ENCODE peak calls at places on chromosomes 16 and 17, in seven cellular contexts. D is BE2C; I is body of pancreas; B is neural progenitor cell; Q is hepatocyte; F is GM23248; E is CD8-positive, alpha-beta memory T cell. H is an unnamed sample. For H3K4me1, the result is how much of the 10 kb centered on the place peaks cover.

GRCh38 chr17:42428141-42428944 is 5.3 kb upstream of the CAVIN1 start:
- DNase-seq in D (peak), I (peak), B (peak), Q (peak), F (peak), E (peak), H (no peak)

GRCh38 chr16:86355951-86356350 is 154.4 kb upstream of the FOXF1 start:
- DNase-seq in D (no peak), I (no peak), B (no peak), Q (no peak), F (peak), E (no peak), H (no peak)

GRCh38 chr16:24980077-24980793 is 34.9 kb downstream of the ARHGAP17 start:
- DNase-seq in D (no peak), I (no peak), B (no peak), Q (no peak), F (peak), E (no peak), H (no peak)

GRCh38 chr17:40564883-40565744 is at the start of gene CCR7:
- DNase-seq in D (no peak), I (no peak), B (no peak), Q (no peak), F (no peak), E (peak), H (no peak)

GRCh38 chr16:4660454-4661007 is 32.8 kb upstream of the NUDT16L1 start:
- DNase-seq in D (peak), I (peak), B (no peak), Q (peak), F (peak), E (peak), H (peak)

GRCh38 chr17:63442549-63443035 is 3.5 kb downstream of the CYB561 start:
- DNase-seq in D (peak), I (no peak), B (peak), Q (no peak), F (no peak), E (no peak), H (no peak)

GRCh38 chr16:72847187-72848044 is 200.5 kb downstream of the ZFHX3 start:
- DNase-seq in D (peak), I (no peak), B (peak), Q (peak), F (peak), E (no peak), H (no peak)

GRCh38 chr16:11843206-11843605 is 8.1 kb downstream of the RSL1D1 start:
- DNase-seq in D (no peak), I (no peak), B (no peak), Q (no peak), F (no peak), E (no peak), H (no peak)

GRCh38 chr17:60902399-60902798 is 224.7 kb downstream of the BCAS3 start:
- DNase-seq in D (no peak), I (no peak), B (no peak), Q (no peak), F (no peak), E (no peak), H (no peak)

GRCh38 chr16:83015871-83016270 is 389.1 kb downstream of the CDH13 start:
- DNase-seq in D (no peak), I (no peak), B (no peak), Q (no peak), F (peak), E (no peak), H (no peak)

GRCh38 chr17:77427471-77427991 is 286.8 kb downstream of the SEC14L1 start:
- DNase-seq in D (no peak), I (peak), B (no peak), Q (peak), F (peak), E (no peak), H (no peak)

GRCh38 chr16:16025214-16025968 is 76.0 kb downstream of the ABCC1 start:
- DNase-seq in D (no peak), I (no peak), B (peak), Q (no peak), F (peak), E (peak), H (no peak)

GRCh38 chr17:79866791-79867190 is 27.6 kb upstream of the CBX4 start:
- DNase-seq in D (no peak), I (no peak), B (no peak), Q (no peak), F (no peak), E (no peak), H (no peak)

GRCh38 chr16:69326172-69326873 is 4.1 kb downstream of the PDF start:
- DNase-seq in D (no peak), I (peak), B (no peak), Q (peak), F (no peak), E (no peak), H (peak)

GRCh38 chr17:2056221-2057129 is 1.6 kb downstream of the HIC1 start:
- DNase-seq in D (no peak), I (no peak), B (peak), Q (peak), F (peak), E (no peak), H (peak)

GRCh38 chr16:13909872-13910303 is 10.1 kb upstream of the ERCC4 start:
- DNase-seq in D (no peak), I (peak), B (no peak), Q (peak), F (peak), E (no peak), H (peak)

GRCh38 chr17:42547001-42547461 is 5.7 kb upstream of the HSD17B1 start:
- DNase-seq in D (no peak), I (no peak), B (no peak), Q (no peak), F (no peak), E (no peak), H (peak)

GRCh38 chr16:12303649-12304048 is 327.1 kb downstream of the SNX29 start:
- DNase-seq in D (no peak), I (no peak), B (no peak), Q (peak), F (peak), E (no peak), H (no peak)

GRCh38 chr17:45301674-45302073 is 15.1 kb downstream of the MAP3K14 start:
- DNase-seq in D (no peak), I (no peak), B (no peak), Q (no peak), F (no peak), E (no peak), H (no peak)

GRCh38 chr16:85203462-85203813 is 91.2 kb upstream of the CIBAR2 start:
- DNase-seq in D (no peak), I (peak), B (no peak), Q (no peak), F (peak), E (no peak), H (no peak)

GRCh38 chr17:14471052-14471451 is 170.2 kb downstream of the HS3ST3B1 start:
- DNase-seq in D (no peak), I (no peak), B (no peak), Q (peak), F (peak), E (no peak), H (no peak)

GRCh38 chr16:89708481-89708931 is 7.0 kb upstream of the SPATA2L start:
- DNase-seq in D (no peak), I (no peak), B (no peak), Q (no peak), F (no peak), E (no peak), H (peak)

GRCh38 chr17:81290230-81290629 is 4.9 kb downstream of the SLC38A10 start:
- DNase-seq in D (no peak), I (no peak), B (no peak), Q (no peak), F (no peak), E (no peak), H (no peak)

GRCh38 chr16:21953541-21953902 is 361 bp downstream of the UQCRC2 start:
- DNase-seq in D (no peak), I (no peak), B (no peak), Q (no peak), F (no peak), E (no peak), H (no peak)

GRCh38 chr17:46141645-46142044 is 51.6 kb downstream of the KANSL1 start:
- DNase-seq in D (no peak), I (no peak), B (no peak), Q (no peak), F (no peak), E (no peak), H (no peak)

GRCh38 chr17:15744885-15745284 is 12.8 kb downstream of the TBC1D26 start:
- DNase-seq in D (peak), I (no peak), B (no peak), Q (no peak), F (no peak), E (no peak), H (no peak)

GRCh38 chr17:6501359-6501758 is 55.0 kb downstream of the PITPNM3 start:
- DNase-seq in D (no peak), I (no peak), B (no peak), Q (no peak), F (no peak), E (no peak), H (no peak)

GRCh38 chr17:19448341-19449268 is 37.6 kb downstream of the RNF112 start:
- DNase-seq in D (no peak), I (peak), B (no peak), Q (peak), F (peak), E (no peak), H (no peak)

GRCh38 chr17:3961564-3962047 is 2.6 kb downstream of the ATP2A3 start:
- DNase-seq in D (no peak), I (no peak), B (no peak), Q (no peak), F (no peak), E (no peak), H (peak)

GRCh38 chr17:41741709-41742108 is 7.3 kb upstream of the HAP1 start:
- DNase-seq in D (no peak), I (no peak), B (no peak), Q (no peak), F (no peak), E (no peak), H (no peak)

GRCh38 chr16:50025544-50025931 is 513 bp downstream of the CNEP1R1 start:
- DNase-seq in D (no peak), I (peak), B (no peak), Q (peak), F (peak), E (peak), H (no peak)

GRCh38 chr17:82440377-82440981 is 10.1 kb downstream of the CYBC1 start:
- DNase-seq in D (no peak), I (no peak), B (no peak), Q (no peak), F (no peak), E (no peak), H (peak)

GRCh38 chr17:80678621-80679020 is 134.0 kb downstream of the RPTOR start:
- DNase-seq in D (peak), I (no peak), B (peak), Q (peak), F (peak), E (no peak), H (no peak)

GRCh38 chr16:68744744-68745280 is 7.7 kb downstream of the CDH1 start:
- DNase-seq in D (no peak), I (peak), B (no peak), Q (peak), F (peak), E (no peak), H (peak)

GRCh38 chr17:77323413-77324171 is 182.8 kb downstream of the SEC14L1 start:
- DNase-seq in D (peak), I (no peak), B (no peak), Q (peak), F (peak), E (no peak), H (peak)

GRCh38 chr17:37884516-37884915 is 39.7 kb upstream of the TBC1D3K start:
- DNase-seq in D (no peak), I (no peak), B (no peak), Q (no peak), F (no peak), E (no peak), H (no peak)

GRCh38 chr16:81536648-81537047 is 92.0 kb downstream of the CMIP start:
- DNase-seq in D (no peak), I (no peak), B (no peak), Q (no peak), F (no peak), E (no peak), H (no peak)

GRCh38 chr16:72836985-72837384 is 210.9 kb downstream of the ZFHX3 start:
- DNase-seq in D (no peak), I (no peak), B (peak), Q (no peak), F (no peak), E (no peak), H (no peak)

GRCh38 chr16:87839542-87840461 is 29.5 kb downstream of the SLC7A5 start:
- DNase-seq in D (no peak), I (no peak), B (no peak), Q (no peak), F (no peak), E (no peak), H (no peak)
- H3K4me1 ChIP-seq in D (under half), I (under half), B (under half), Q (under half), F (under half), E (under half), H (under half)

GRCh38 chr16:65728652-65729051 is 606.8 kb upstream of the CDH11 start:
- DNase-seq in D (no peak), I (no peak), B (no peak), Q (no peak), F (no peak), E (no peak), H (no peak)
- H3K4me1 ChIP-seq in D (under half), I (under half), B (under half), Q (under half), F (under half), E (under half), H (under half)

GRCh38 chr17:36136439-36136838 is 32.8 kb downstream of the CCL4 start:
- DNase-seq in D (no peak), I (no peak), B (no peak), Q (no peak), F (no peak), E (no peak), H (no peak)
- H3K4me1 ChIP-seq in D (under half), I (under half), B (under half), Q (under half), F (under half), E (under half), H (under half)

DNA sequence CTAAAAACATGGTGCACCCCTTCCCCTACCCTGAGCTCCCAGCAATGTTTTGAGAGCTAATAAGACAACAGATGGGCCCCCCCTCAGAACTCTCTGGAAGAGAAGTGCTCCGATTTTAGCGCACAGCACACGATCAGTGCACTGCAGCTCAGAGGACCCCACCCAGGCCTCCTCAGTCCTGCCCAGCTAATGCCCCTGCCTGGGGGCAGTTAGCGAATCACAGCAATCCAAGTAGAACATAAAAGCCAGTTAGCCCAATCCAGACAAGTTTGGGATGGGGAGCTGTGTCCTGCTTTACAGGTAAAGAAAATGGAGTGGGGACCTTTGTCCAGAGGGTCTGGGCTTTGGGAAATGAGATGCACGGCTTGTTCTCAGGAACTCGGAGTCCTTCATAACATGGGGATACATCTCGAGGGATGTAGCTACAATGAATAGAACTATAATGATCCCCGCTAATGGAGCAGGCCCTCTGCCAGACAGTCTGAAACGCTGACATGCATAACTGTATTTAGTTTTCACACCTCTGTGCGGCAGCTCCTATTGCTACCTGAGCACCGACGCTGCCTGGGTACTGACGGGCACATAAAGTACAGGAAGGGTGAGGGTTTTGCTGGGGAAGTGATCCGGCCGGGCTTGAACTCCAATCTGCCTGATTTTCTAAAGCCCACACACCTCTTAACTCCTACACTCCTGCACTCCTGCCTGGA is 29.7 kb upstream of the CDC42EP4 start:
- DNase-seq in D (no peak), I (peak), B (no peak), Q (no peak), F (no peak), E (no peak), H (no peak)
- H3K4me1 ChIP-seq in D (under half), I (under half), B (under half), Q (half or more), F (under half), E (under half), H (under half)

GRCh38 chr17:17813725-17814095 is 23.1 kb downstream of the SREBF1 start:
- DNase-seq in D (no peak), I (no peak), B (no peak), Q (no peak), F (no peak), E (no peak), H (no peak)
- H3K4me1 ChIP-seq in D (under half), I (under half), B (under half), Q (under half), F (under half), E (under half), H (under half)

DNA sequence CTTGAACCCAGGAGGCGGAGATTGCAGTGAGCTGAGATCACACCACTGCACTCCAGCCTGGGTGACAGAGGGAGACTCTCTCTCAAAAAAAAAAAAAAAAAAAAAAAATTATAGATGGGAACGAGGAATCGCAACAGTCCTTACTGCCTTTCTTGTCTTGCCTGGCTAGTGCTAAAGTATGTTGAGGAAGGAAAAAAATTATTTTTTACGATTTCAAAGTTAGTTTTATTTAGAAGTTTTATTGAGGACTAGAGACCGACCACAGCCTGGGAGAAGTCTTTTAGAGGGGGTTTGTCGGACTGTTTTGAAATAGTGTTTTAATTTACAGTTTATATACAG is 15.8 kb upstream of the DNAH17 start:
- DNase-seq in D (no peak), I (no peak), B (no peak), Q (no peak), F (no peak), E (no peak), H (no peak)
- H3K4me1 ChIP-seq in D (under half), I (under half), B (under half), Q (under half), F (under half), E (under half), H (under half)

GRCh38 chr16:27373312-27373711 is 28.7 kb upstream of the IL21R start:
- DNase-seq in D (no peak), I (no peak), B (no peak), Q (no peak), F (no peak), E (no peak), H (no peak)
- H3K4me1 ChIP-seq in D (under half), I (under half), B (under half), Q (under half), F (under half), E (half or more), H (under half)

GRCh38 chr17:65046236-65046635 is 10.3 kb downstream of the GNA13 start:
- DNase-seq in D (no peak), I (no peak), B (no peak), Q (no peak), F (no peak), E (no peak), H (no peak)
- H3K4me1 ChIP-seq in D (under half), I (under half), B (under half), Q (under half), F (under half), E (half or more), H (under half)

H was measured in mucosa of descending colon.